ENCODE peak calls at places on chromosomes 13 and 19, in four cellular contexts. I, Y, D and B are unnamed samples.

GRCh38 chr19:46714523-46715106 is 2.3 kb downstream of the PRKD2 start:
- DNase-seq in I (no peak), D (peak), Y (no peak), B (peak)

GRCh38 chr19:46890423-46891170 is 29.8 kb downstream of the ARHGAP35 start:
- DNase-seq in I (no peak), D (no peak), Y (no peak), B (no peak)

GRCh38 chr13:71240906-71241305 is 626.1 kb downstream of the DACH1 start:
- DNase-seq in Y (no peak), D (peak), I (no peak), B (no peak)

GRCh38 chr19:12064266-12065099 is at the start of gene ZNF844:
- DNase-seq in D (peak), I (peak), Y (peak), B (peak)

GRCh38 chr13:110285991-110286923 is 20.7 kb downstream of the COL4A1 start:
- DNase-seq in I (no peak), Y (no peak), D (no peak), B (no peak)

GRCh38 chr13:43757266-43757665 is 29.5 kb downstream of the ENOX1 start:
- DNase-seq in D (peak), Y (no peak), I (no peak), B (no peak)

GRCh38 chr19:9945319-9945966 is 9.1 kb upstream of the OLFM2 start:
- DNase-seq in I (peak), D (no peak), Y (no peak), B (no peak)

GRCh38 chr13:34208326-34208725 is 390.4 kb downstream of the RFC3 start:
- DNase-seq in I (no peak), Y (no peak), D (no peak), B (no peak)

GRCh38 chr19:55642153-55643002 is 1.1 kb upstream of the ZNF581 start:
- DNase-seq in Y (no peak), I (peak), D (peak), B (no peak)

GRCh38 chr13:110463876-110464510 is 97.5 kb downstream of the RAB20 start:
- DNase-seq in Y (no peak), D (no peak), I (no peak), B (no peak)

GRCh38 chr19:28881616-28882015 is 331.3 kb downstream of the UQCRFS1 start:
- DNase-seq in Y (no peak), D (peak), I (no peak), B (no peak)

GRCh38 chr13:31775148-31775547 is 35.8 kb downstream of the RXFP2 start:
- DNase-seq in D (no peak), Y (no peak), I (no peak), B (no peak)

GRCh38 chr13:112838038-112838965 is 130.7 kb upstream of the MCF2L start:
- DNase-seq in D (no peak), Y (no peak), I (no peak), B (no peak)

GRCh38 chr13:113129921-113130750 is 7.5 kb downstream of the F10 start:
- DNase-seq in I (no peak), D (no peak), Y (no peak), B (no peak)

GRCh38 chr19:49801966-49802661 is 11.0 kb downstream of the FUZ start:
- DNase-seq in D (no peak), Y (no peak), I (peak), B (no peak)

DNA sequence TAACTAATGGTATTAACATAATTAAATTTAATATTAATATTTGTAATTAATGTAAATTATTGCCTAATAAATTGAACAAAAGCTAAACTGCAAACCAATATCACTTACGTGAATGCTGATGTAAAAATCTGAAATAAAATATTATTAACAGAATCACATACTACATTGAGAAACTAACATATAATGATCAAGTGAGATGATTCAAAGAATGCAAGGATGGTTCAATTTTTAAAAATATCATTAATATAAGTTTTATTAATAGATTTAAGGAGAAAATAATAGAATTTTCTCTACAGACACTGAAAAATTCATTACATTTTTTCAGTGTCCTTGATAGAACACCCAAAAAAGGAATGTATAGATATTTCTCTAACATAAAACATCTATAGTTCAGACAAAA is 23.5 kb upstream of the EBPL start:
- DNase-seq in Y (no peak), D (no peak), I (no peak), B (no peak)
- TF ChIP-seq CTCF in Y (no peak), D (no peak), I (no peak), B (no peak)

GRCh38 chr19:33693678-33694077 is 71.9 kb downstream of the CHST8 start:
- DNase-seq in Y (no peak), I (no peak), D (no peak), B (no peak)
- TF ChIP-seq CTCF in Y (no peak), I (no peak), D (no peak), B (no peak)

DNA sequence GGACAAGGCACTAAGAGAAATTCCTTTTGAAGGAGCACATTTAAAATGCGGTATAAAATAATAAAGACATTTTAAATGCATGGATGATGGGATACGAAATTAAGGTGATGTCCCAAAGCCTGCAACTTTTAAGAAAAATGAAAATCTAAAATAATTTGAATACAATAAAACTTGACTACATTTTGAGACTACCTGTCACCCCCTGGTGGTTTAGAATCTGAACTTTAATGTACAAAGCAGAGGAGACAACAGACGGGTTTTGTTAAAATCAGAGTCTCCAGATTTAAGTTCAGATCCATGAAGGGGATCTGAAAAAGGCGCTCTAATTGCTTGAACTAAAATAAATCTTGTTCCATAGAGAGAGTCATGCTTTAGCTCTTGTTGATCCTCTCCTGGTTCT is 1129.3 kb upstream of the PCDH20 start:
- DNase-seq in D (no peak), I (no peak), Y (no peak), B (no peak)
- TF ChIP-seq CTCF in D (no peak), I (no peak), Y (no peak), B (no peak)

DNA sequence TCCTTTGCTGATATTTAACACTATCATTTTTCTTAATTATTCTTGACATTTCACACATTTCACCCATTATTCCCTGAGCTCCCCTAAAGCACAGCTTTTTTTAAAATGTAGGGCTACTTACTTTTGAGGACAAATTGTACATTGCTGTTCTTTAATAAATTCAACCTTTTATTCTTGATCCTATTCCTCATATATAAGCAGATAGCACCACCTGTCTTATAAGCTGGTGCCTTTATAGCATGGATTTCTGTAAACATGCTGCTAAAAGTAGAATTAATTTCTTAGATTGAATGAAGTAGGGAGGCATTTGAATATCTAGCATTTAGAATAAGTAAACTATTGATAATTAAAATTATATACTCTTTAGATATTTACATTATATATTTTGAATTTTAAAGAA is 603.4 kb upstream of the PCDH9 start:
- DNase-seq in D (no peak), Y (no peak), I (no peak), B (no peak)
- TF ChIP-seq CTCF in D (no peak), Y (no peak), I (no peak), B (no peak)

DNA sequence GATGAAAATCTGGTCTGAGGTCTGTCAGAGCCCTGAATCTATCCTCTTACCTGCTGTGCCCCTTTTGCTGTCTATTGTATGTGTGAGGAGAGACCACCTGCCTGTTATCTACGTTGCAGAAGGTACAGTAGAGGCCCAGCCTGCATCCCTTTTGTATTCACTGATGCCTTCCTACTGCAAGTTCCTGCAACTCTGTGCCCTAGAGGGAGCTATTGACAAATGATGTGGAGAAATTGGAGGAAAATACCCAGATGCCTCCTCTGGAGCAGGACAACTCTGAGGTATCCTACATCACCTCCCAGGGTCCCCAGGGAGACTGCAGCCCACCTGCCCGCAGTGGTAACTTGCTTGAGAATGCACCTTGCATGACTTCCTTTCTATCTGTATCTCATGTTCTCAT is 33.7 kb downstream of the SIAH3 start:
- DNase-seq in D (no peak), I (no peak), Y (no peak), B (no peak)
- TF ChIP-seq CTCF in D (no peak), I (no peak), Y (no peak), B (no peak)

DNA sequence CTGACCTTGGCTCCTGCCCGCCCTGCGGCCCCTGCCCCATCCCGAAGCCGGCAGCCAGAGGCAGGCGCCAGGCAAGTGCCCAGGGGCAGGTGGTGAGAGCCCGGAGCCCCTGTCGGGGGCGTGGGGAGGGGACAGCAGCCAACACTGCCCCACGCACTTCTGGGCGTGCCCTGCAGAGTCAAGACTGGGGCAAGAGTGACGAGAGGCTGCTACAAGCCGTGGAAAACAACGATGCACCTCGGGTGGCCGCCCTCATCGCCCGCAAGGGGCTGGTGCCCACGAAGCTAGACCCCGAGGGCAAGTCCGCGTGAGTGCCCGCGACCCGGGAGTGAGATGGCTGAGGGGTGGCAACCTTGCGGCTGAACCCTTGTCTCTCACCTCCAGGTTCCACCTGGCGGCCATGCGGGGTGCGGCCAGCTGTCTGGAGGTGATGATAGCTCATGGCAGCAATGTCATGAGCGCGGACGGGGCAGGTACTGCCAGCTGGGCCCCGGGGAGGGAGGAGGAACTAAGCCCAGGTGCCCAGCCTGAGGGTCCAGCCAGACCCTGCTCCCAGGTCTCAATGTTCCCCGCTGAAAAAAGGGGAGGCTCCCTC is 17.3 kb downstream of the ANKRD24 start:
- DNase-seq in I (peak), Y (no peak), D (no peak), B (no peak)
- TF ChIP-seq CTCF in I (peak), Y (no peak), D (no peak), B (no peak)

GRCh38 chr19:18219911-18220631 is 6.2 kb downstream of the PDE4C start:
- DNase-seq in I (no peak), Y (no peak), D (no peak), B (no peak)
- TF ChIP-seq CTCF in I (no peak), Y (no peak), D (no peak), B (no peak)

GRCh38 chr13:106836186-106836802 is 268.4 kb upstream of the ARGLU1 start:
- DNase-seq in D (no peak), Y (no peak), I (no peak), B (no peak)
- TF ChIP-seq CTCF in D (no peak), Y (no peak), I (no peak), B (no peak)